ENCODE peak calls at places on chromosomes 4 and X, in four cellular contexts. P, D, Z and X are unnamed samples.

GRCh38 chrX:126489141-126489540 is 63.5 kb downstream of the DCAF12L1 start:
- DNase-seq in P (no peak), D (no peak), Z (no peak), X (no peak)

GRCh38 chr4:3145251-3145908 is 70.9 kb downstream of the HTT start:
- DNase-seq in P (no peak), D (peak), Z (peak), X (no peak)

GRCh38 chrX:53481093-53481492 is 46.9 kb upstream of the HSD17B10 start:
- DNase-seq in P (no peak), D (peak), Z (no peak), X (no peak)

GRCh38 chr4:157043131-157043530 is 32.8 kb upstream of the GLRB start:
- DNase-seq in P (no peak), D (peak), Z (peak), X (no peak)

GRCh38 chr4:179415842-179416223 is 1973.6 kb upstream of the AGA start:
- DNase-seq in P (no peak), D (peak), Z (peak), X (no peak)

GRCh38 chr4:149264093-149264733 is 551.4 kb downstream of the IQCM start:
- DNase-seq in P (no peak), D (peak), Z (peak), X (no peak)

GRCh38 chr4:186255122-186255521 is 10.9 kb upstream of the F11 start:
- DNase-seq in P (no peak), D (no peak), Z (no peak), X (no peak)

GRCh38 chr4:137370206-137370633 is 162.1 kb downstream of the PCDH18 start:
- DNase-seq in P (no peak), D (peak), Z (peak), X (no peak)

GRCh38 chr4:166066936-166067335 is 193.9 kb downstream of the TLL1 start:
- DNase-seq in P (no peak), D (no peak), Z (no peak), X (no peak)

GRCh38 chrX:101550825-101551767 is 749 bp downstream of the ARMCX1 start:
- DNase-seq in P (no peak), D (no peak), Z (peak), X (no peak)

GRCh38 chrX:116198235-116198634 is 27.7 kb downstream of the AGTR2 start:
- DNase-seq in P (no peak), D (no peak), Z (no peak), X (no peak)

GRCh38 chrX:153981771-153982533 is 9.4 kb downstream of the TMEM187 start:
- DNase-seq in P (peak), D (no peak), Z (no peak), X (no peak)

GRCh38 chrX:48589482-48590162 is 7.7 kb upstream of the WDR13 start:
- DNase-seq in P (no peak), D (no peak), Z (no peak), X (no peak)

GRCh38 chrX:63657821-63658220 is 127.2 kb downstream of the ARHGEF9 start:
- DNase-seq in P (no peak), D (peak), Z (peak), X (no peak)

GRCh38 chr4:13493793-13494192 is 9.7 kb upstream of the RAB28 start:
- DNase-seq in P (no peak), D (no peak), Z (no peak), X (no peak)

GRCh38 chr4:162274354-162274753 is 110.6 kb upstream of the FSTL5 start:
- DNase-seq in P (no peak), D (peak), Z (no peak), X (no peak)

GRCh38 chr4:48681856-48682255 is 98.2 kb downstream of the FRYL start:
- DNase-seq in P (no peak), D (peak), Z (peak), X (no peak)

GRCh38 chr4:23966720-23967119 is 76.9 kb upstream of the PPARGC1A start:
- DNase-seq in P (no peak), D (no peak), Z (no peak), X (no peak)

GRCh38 chr4:113969935-113970334 is 9.5 kb downstream of the ARSJ start:
- DNase-seq in P (no peak), D (peak), Z (no peak), X (no peak)

GRCh38 chr4:99300934-99301333 is 10.1 kb upstream of the ADH1A start:
- DNase-seq in P (no peak), D (peak), Z (peak), X (peak)

GRCh38 chrX:131747173-131747572 is 203.3 kb downstream of the OR13H1 start:
- DNase-seq in P (no peak), D (peak), Z (peak), X (no peak)
- TF ChIP-seq CTCF in P (no peak), D (peak), Z (peak), X (no peak)

DNA sequence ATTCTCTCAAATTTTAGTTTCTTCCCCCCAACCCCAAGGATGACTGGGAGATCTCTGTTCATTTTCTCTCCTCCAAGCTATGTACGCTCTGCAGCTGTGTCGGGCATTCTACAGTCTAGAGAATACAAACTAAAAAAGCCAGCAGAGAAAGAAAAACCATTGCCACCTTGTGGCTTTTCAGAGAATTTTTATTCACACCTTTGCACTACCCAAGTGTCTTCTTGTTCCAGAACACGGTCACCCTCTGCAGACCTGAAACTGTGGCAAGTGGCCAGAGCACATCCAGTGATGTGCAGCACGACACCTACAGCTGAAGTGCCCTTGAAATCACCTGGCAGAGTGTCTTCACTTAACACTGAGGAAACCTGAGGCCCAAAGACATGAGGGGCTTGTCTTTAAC is 68.6 kb downstream of the CHST7 start:
- DNase-seq in P (no peak), D (peak), Z (peak), X (no peak)
- TF ChIP-seq CTCF in P (peak), D (peak), Z (peak), X (no peak)

GRCh38 chr4:94256833-94257232 is 49.2 kb downstream of the SMARCAD1 start:
- DNase-seq in P (no peak), D (peak), Z (peak), X (no peak)
- TF ChIP-seq CTCF in P (no peak), D (peak), Z (peak), X (no peak)

GRCh38 chr4:154620111-154620510 is 7.7 kb upstream of the FGG start:
- DNase-seq in P (no peak), D (no peak), Z (no peak), X (no peak)

GRCh38 chr4:154623995-154624394 is 11.5 kb upstream of the FGG start:
- DNase-seq in P (no peak), D (no peak), Z (no peak), X (no peak)

GRCh38 chr4:154618708-154619315 is 6.4 kb upstream of the FGG start:
- DNase-seq in P (no peak), D (peak), Z (peak), X (peak)

GRCh38 chr4:154626793-154627484 is 14.5 kb upstream of the FGG start:
- DNase-seq in P (peak), D (peak), Z (peak), X (no peak)

GRCh38 chr4:154622598-154622997 is 10.1 kb upstream of the FGG start:
- DNase-seq in P (no peak), D (peak), Z (peak), X (no peak)
- TF ChIP-seq CTCF in P (peak), D (peak), Z (peak), X (no peak)

DNA sequence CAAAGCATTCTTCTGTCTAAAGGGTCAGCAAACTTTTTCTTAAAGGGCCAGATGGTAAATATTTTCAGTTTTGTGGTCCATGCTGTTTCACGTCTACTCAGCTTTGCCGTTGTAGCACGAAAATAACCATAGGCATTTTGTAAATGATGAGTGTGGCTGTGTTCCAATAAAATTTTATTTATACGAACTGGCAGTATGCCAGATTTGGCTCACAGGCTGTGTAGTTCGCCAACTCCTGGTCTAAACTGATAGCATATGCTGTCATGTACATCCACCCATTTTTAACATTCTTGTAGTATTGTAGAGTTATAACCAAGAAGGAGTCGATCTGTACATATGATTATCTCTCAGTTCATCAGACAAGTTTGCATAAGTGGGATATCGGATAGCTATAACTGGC is 12.6 kb upstream of the GCNA start:
- DNase-seq in P (no peak), D (no peak), Z (no peak), X (no peak)
- TF ChIP-seq CTCF in P (no peak), D (no peak), Z (no peak), X (no peak)

GRCh38 chr4:146291313-146291712 is 77.0 kb downstream of the REELD1 start:
- DNase-seq in P (no peak), D (no peak), Z (no peak), X (no peak)
- TF ChIP-seq CTCF in P (no peak), D (no peak), Z (no peak), X (no peak)

GRCh38 chrX:121308276-121308805 is 260.9 kb downstream of the GLUD2 start:
- DNase-seq in P (no peak), D (peak), Z (no peak), X (no peak)
- TF ChIP-seq CTCF in P (no peak), D (peak), Z (no peak), X (no peak)